ENCODE peak calls at places on chromosomes 3 and 15, in four cellular contexts. One of them, this sample, is unnamed.

GRCh38 chr3:70149714-70150113 is 150.2 kb downstream of the SAMMSON start:
- DNase-seq in pancreas: no peak
- DNase-seq in ELF-1: no peak
- DNase-seq in NCI-H1930: no peak
- DNase-seq in this sample: no peak

GRCh38 chr3:38084019-38084968 is 45.3 kb downstream of the DLEC1 start:
- DNase-seq in ELF-1: peak
- DNase-seq in pancreas: no peak
- DNase-seq in NCI-H1930: no peak
- DNase-seq in this sample: no peak

GRCh38 chr3:72151465-72152238 is 366.7 kb upstream of the PROK2 start:
- DNase-seq in ELF-1: no peak
- DNase-seq in pancreas: no peak
- DNase-seq in NCI-H1930: no peak
- DNase-seq in this sample: no peak

GRCh38 chr15:59371458-59372351 is 966 bp downstream of the MYO1E start:
- DNase-seq in NCI-H1930: no peak
- DNase-seq in ELF-1: no peak
- DNase-seq in pancreas: peak
- DNase-seq in this sample: peak

GRCh38 chr15:63133786-63134185 is 12.1 kb downstream of the LACTB start:
- DNase-seq in ELF-1: no peak
- DNase-seq in NCI-H1930: no peak
- DNase-seq in pancreas: no peak
- DNase-seq in this sample: no peak

GRCh38 chr3:30646961-30647752 is 40.8 kb downstream of the TGFBR2 start:
- DNase-seq in ELF-1: no peak
- DNase-seq in pancreas: no peak
- DNase-seq in NCI-H1930: no peak
- DNase-seq in this sample: no peak

GRCh38 chr3:178001670-178002101 is 534.5 kb upstream of the KCNMB2 start:
- DNase-seq in pancreas: no peak
- DNase-seq in ELF-1: no peak
- DNase-seq in NCI-H1930: no peak
- DNase-seq in this sample: no peak

GRCh38 chr15:45585069-45585468 is 2.1 kb upstream of the BLOC1S6 start:
- DNase-seq in ELF-1: peak
- DNase-seq in pancreas: no peak
- DNase-seq in NCI-H1930: no peak
- DNase-seq in this sample: no peak

GRCh38 chr3:58535531-58536500 is 1.2 kb downstream of the ACOX2 start:
- DNase-seq in NCI-H1930: no peak
- DNase-seq in pancreas: no peak
- DNase-seq in ELF-1: no peak
- DNase-seq in this sample: no peak

GRCh38 chr3:143134446-143134845 is 14.9 kb downstream of the CHST2 start:
- DNase-seq in ELF-1: no peak
- DNase-seq in NCI-H1930: no peak
- DNase-seq in pancreas: no peak
- DNase-seq in this sample: peak

GRCh38 chr3:90007786-90008499 is 900.5 kb downstream of the EPHA3 start:
- DNase-seq in pancreas: no peak
- DNase-seq in ELF-1: no peak
- DNase-seq in NCI-H1930: no peak
- DNase-seq in this sample: no peak

GRCh38 chr3:130725746-130726145 is 20.9 kb downstream of the PIK3R4 start:
- DNase-seq in ELF-1: no peak
- DNase-seq in pancreas: no peak
- DNase-seq in NCI-H1930: no peak
- DNase-seq in this sample: no peak

GRCh38 chr3:21484323-21485154 is 266.5 kb downstream of the ZNF385D start:
- DNase-seq in ELF-1: peak
- DNase-seq in NCI-H1930: no peak
- DNase-seq in pancreas: no peak
- DNase-seq in this sample: peak

GRCh38 chr3:59016930-59017616 is 32.8 kb downstream of the CFAP20DC start:
- DNase-seq in ELF-1: no peak
- DNase-seq in pancreas: no peak
- DNase-seq in NCI-H1930: no peak
- DNase-seq in this sample: no peak

GRCh38 chr3:21356402-21356801 is 394.6 kb downstream of the ZNF385D start:
- DNase-seq in pancreas: no peak
- DNase-seq in NCI-H1930: no peak
- DNase-seq in ELF-1: no peak
- DNase-seq in this sample: no peak

GRCh38 chr3:160224256-160224655 is 966 bp upstream of the C3orf80 start:
- DNase-seq in pancreas: no peak
- DNase-seq in NCI-H1930: no peak
- DNase-seq in ELF-1: no peak
- DNase-seq in this sample: peak

GRCh38 chr15:75620776-75621536 is 4.6 kb downstream of the SNUPN start:
- DNase-seq in pancreas: no peak
- DNase-seq in ELF-1: no peak
- DNase-seq in NCI-H1930: no peak
- DNase-seq in this sample: no peak

GRCh38 chr3:100743535-100743934 is 34.2 kb downstream of the TFG start:
- DNase-seq in pancreas: no peak
- DNase-seq in NCI-H1930: no peak
- DNase-seq in ELF-1: no peak
- DNase-seq in this sample: no peak

GRCh38 chr15:32998979-32999677 is 195.4 kb downstream of the FMN1 start:
- DNase-seq in pancreas: no peak
- DNase-seq in ELF-1: no peak
- DNase-seq in NCI-H1930: no peak
- DNase-seq in this sample: no peak

GRCh38 chr3:16252243-16252978 is 12.3 kb downstream of the DPH3 start:
- DNase-seq in pancreas: no peak
- DNase-seq in NCI-H1930: no peak
- DNase-seq in ELF-1: no peak
- DNase-seq in this sample: peak